ENCODE peak calls at places on chromosomes 11 and 22, in five cellular contexts. Y is ovary; P is HAP-1; F is neuronal stem cell; G is CD8-positive, alpha-beta T cell. D is an unnamed sample.
A peak's percentile ranks its signal among the peaks of the same experiment; 100 is the strongest.

GRCh38 chr11:113634940-113635575 is 71.0 kb downstream of the TMPRSS5 start:
- DNase-seq in Y (no peak), P (no peak), F (no peak), G (no peak), D (no peak)

GRCh38 chr11:115613986-115614625 is 109.9 kb upstream of the CADM1 start:
- DNase-seq in Y (no peak), P (no peak), F (no peak), G (no peak), D (peak; percentile 12)

GRCh38 chr11:103441021-103441420 is 331.8 kb downstream of the DYNC2H1 start:
- DNase-seq in Y (no peak), P (no peak), F (no peak), G (no peak), D (no peak)

GRCh38 chr11:59206635-59207034 is 6.1 kb downstream of the MPEG1 start:
- DNase-seq in Y (peak; percentile 44), P (peak; percentile 59), F (no peak), G (no peak), D (peak; percentile 42)

GRCh38 chr11:88357323-88358039 is 19.9 kb upstream of the CTSC start:
- DNase-seq in Y (no peak), P (no peak), F (no peak), G (no peak), D (no peak)

GRCh38 chr11:14393889-14394288 is 34.9 kb upstream of the RRAS2 start:
- DNase-seq in Y (no peak), P (no peak), F (no peak), G (no peak), D (no peak)

GRCh38 chr22:48740086-48740730 is 1087.5 kb downstream of the BRD1 start:
- DNase-seq in Y (no peak), P (no peak), F (no peak), G (no peak), D (no peak)

GRCh38 chr22:37674951-37675929 is at the start of gene LGALS1:
- DNase-seq in Y (peak; percentile 99), P (peak; percentile 94), F (no peak), G (peak; percentile 65), D (peak; percentile 81)

GRCh38 chr11:28228196-28228595 is 120.0 kb downstream of the METTL15 start:
- DNase-seq in Y (no peak), P (no peak), F (no peak), G (no peak), D (no peak)

GRCh38 chr22:40156001-40156516 is 21.7 kb upstream of the TNRC6B start:
- DNase-seq in Y (no peak), P (peak; percentile 53), F (no peak), G (no peak), D (peak; percentile 93)

GRCh38 chr22:44449061-44449682 is 48.9 kb downstream of the RTL6 start:
- DNase-seq in Y (no peak), P (no peak), F (no peak), G (no peak), D (no peak)

GRCh38 chr11:2929511-2929879 is 275 bp upstream of the PHLDA2 start:
- DNase-seq in Y (no peak), P (no peak), F (no peak), G (no peak), D (no peak)

GRCh38 chr11:22763166-22763565 is 66.4 kb downstream of the SVIP start:
- DNase-seq in Y (no peak), P (no peak), F (no peak), G (no peak), D (no peak)

GRCh38 chr11:115759622-115760527 is 255.7 kb upstream of the CADM1 start:
- DNase-seq in Y (peak; percentile 21), P (no peak), F (peak; percentile 33), G (no peak), D (no peak)

GRCh38 chr11:76609736-76610370 is 60.7 kb downstream of the LRRC32 start:
- DNase-seq in Y (peak; percentile 16), P (no peak), F (no peak), G (no peak), D (no peak)

GRCh38 chr11:124740277-124740882 is 638 bp downstream of the NRGN start:
- DNase-seq in Y (no peak), P (peak; percentile 65), F (no peak), G (peak; percentile 56), D (no peak)

GRCh38 chr22:44182591-44183588 is 2.2 kb downstream of the PARVG start:
- DNase-seq in Y (no peak), P (no peak), F (no peak), G (peak; percentile 59), D (no peak)

GRCh38 chr22:39237276-39238123 is 7.3 kb downstream of the PDGFB start:
- DNase-seq in Y (no peak), P (no peak), F (no peak), G (no peak), D (no peak)

GRCh38 chr22:37631448-37632173 is 7.9 kb upstream of the SH3BP1 start:
- DNase-seq in Y (no peak), P (no peak), F (no peak), G (peak; percentile 66), D (peak; percentile 36)

GRCh38 chr11:46295312-46295995 is 18.0 kb downstream of the CREB3L1 start:
- DNase-seq in Y (peak; percentile 80), P (peak; percentile 89), F (peak; percentile 73), G (peak; percentile 76), D (peak; percentile 27)

GRCh38 chr11:108432783-108433182 is 34.5 kb downstream of the C11orf65 start:
- DNase-seq in Y (no peak), P (no peak), F (no peak), G (no peak), D (no peak)

GRCh38 chr11:48124880-48125279 is 91.7 kb upstream of the OR4B1 start:
- DNase-seq in Y (no peak), P (no peak), F (no peak), G (no peak), D (no peak)

GRCh38 chr22:49168219-49168813 is 659.4 kb downstream of the BRD1 start:
- DNase-seq in Y (no peak), P (no peak), F (no peak), G (no peak), D (no peak)

GRCh38 chr11:67276821-67277230 is 10.6 kb downstream of the GRK2 start:
- DNase-seq in Y (no peak), P (no peak), F (no peak), G (peak; percentile 51), D (no peak)

GRCh38 chr11:121366970-121367369 is 74.4 kb downstream of the SC5D start:
- DNase-seq in Y (no peak), P (no peak), F (no peak), G (no peak), D (no peak)

GRCh38 chr11:119062779-119063178 is 4.8 kb upstream of the VPS11 start:
- DNase-seq in Y (peak; percentile 72), P (no peak), F (no peak), G (no peak), D (no peak)

GRCh38 chr11:68016161-68016903 is 6.2 kb downstream of the ALDH3B1 start:
- DNase-seq in Y (no peak), P (peak; percentile 46), F (no peak), G (no peak), D (no peak)

GRCh38 chr11:73201249-73201648 is 16.8 kb upstream of the P2RY2 start:
- DNase-seq in Y (peak; percentile 46), P (no peak), F (no peak), G (no peak), D (no peak)

GRCh38 chr11:2579315-2580060 is 120.3 kb downstream of the KCNQ1OT1 start:
- DNase-seq in Y (peak; percentile 10), P (peak; percentile 7), F (no peak), G (no peak), D (no peak)

GRCh38 chr11:122979103-122979814 is 2.4 kb downstream of the BSX start:
- DNase-seq in Y (no peak), P (no peak), F (no peak), G (no peak), D (no peak)

GRCh38 chr11:13238879-13239514 is 38.6 kb upstream of the BMAL1 start:
- DNase-seq in Y (peak; percentile 48), P (peak; percentile 75), F (no peak), G (peak; percentile 33), D (peak; percentile 35)

DNA sequence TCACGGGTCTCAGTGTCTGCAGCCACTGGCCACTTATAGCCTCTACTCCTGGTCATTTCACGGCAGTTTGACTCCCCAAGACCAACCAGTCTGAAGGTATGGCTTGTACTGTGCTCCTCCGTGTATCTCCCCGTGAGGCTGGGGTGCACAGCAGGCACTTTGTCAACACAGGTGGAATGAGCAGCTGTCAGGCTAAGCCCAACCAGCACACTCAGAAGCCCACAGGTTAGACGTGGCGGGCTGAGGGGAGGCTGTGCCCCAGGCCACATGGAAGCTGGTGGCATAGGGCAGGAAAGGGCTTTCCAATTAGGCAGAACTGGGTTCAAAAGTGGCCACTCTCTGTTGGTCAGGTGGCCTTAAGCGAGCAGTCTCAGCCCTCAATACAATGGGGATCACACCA is 7.0 kb downstream of the TP53I11 start:
- DNase-seq in Y (no peak), P (no peak), F (no peak), G (no peak), D (no peak)
- H3K4me1 ChIP-seq in Y (no peaks in the 10 kb centered on the region), P (no peaks in the 10 kb centered on the region), F (peaks cover 51% of the 10 kb centered on the region), G (no peaks in the 10 kb centered on the region), D (no peaks in the 10 kb centered on the region)

GRCh38 chr11:705646-706438 is at the start of gene EPS8L2:
- DNase-seq in Y (peak; percentile 61), P (peak; percentile 62), F (no peak), G (no peak), D (no peak)
- H3K4me3 ChIP-seq in Y (peak within 1 kb of the TSS; percentile 70), P (peak within 1 kb of the TSS; percentile 13), F (no peak within 1 kb of the TSS), G (no peak within 1 kb of the TSS), D (peak within 1 kb of the TSS; percentile 97)

GRCh38 chr11:65917077-65917433 is 1.8 kb downstream of the C11orf68 start:
- DNase-seq in Y (no peak), P (no peak), F (no peak), G (no peak), D (no peak)

GRCh38 chr11:65917434-65918210 is 1.2 kb downstream of the C11orf68 start:
- DNase-seq in Y (peak; percentile 37), P (no peak), F (no peak), G (no peak), D (no peak)

GRCh38 chr11:65916391-65916790 is 2.5 kb downstream of the C11orf68 start:
- DNase-seq in Y (no peak), P (no peak), F (no peak), G (no peak), D (no peak)

GRCh38 chr11:65915821-65916251 is 3.0 kb downstream of the C11orf68 start:
- DNase-seq in Y (peak; percentile 91), P (no peak), F (no peak), G (no peak), D (peak; percentile 74)

DNA sequence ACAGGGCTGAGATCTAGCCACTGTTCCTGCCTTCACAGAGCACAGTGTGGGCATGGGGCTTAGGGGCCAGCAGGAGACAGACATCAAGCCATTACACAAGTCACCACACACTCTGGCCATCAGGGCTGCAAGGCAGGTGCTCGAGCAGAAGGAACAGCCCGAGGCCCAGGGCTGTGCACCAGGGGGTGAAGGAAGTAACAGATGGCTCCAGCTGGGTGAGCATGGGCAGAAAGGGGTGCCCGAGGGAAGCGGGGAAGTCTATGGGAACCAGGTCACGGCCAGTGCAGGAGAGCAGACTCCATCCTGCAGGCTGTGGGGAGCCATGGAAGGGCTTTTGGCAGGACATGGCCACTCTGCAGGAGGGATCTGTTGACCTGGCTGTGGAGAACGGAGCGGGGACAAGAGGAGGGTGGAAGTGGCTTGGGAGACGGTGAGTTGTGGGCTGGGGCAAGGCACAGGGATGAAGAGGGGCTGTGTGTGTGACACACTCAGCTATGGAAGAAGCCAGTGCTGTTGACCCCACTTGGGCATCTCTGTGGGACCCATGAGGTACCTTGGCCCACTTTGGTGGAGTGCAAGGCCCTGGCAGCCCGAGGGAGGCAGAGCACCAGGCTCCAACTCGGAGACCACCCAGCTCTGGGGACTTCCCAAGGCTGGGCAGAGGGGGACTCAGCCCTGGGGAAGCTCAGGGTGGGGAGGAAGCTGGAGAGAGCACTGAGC is 3.6 kb downstream of the C11orf68 start:
- DNase-seq in Y (no peak), P (no peak), F (no peak), G (no peak), D (no peak)
- H3K4me1 ChIP-seq in Y (peaks cover 42% of the 10 kb centered on the region), P (peaks cover 10% of the 10 kb centered on the region), F (peaks cover 13% of the 10 kb centered on the region), G (peaks cover 31% of the 10 kb centered on the region), D (peaks cover 60% of the 10 kb centered on the region)

GRCh38 chr11:30206249-30206996 is 24.4 kb upstream of the FSHB start:
- DNase-seq in Y (no peak), P (no peak), F (no peak), G (no peak), D (no peak)
- H3K4me3 ChIP-seq in Y (no peak overlapping the region), P (no peak overlapping the region), F (no peak overlapping the region), G (no peak overlapping the region), D (no peak overlapping the region)

D was measured in HepG2.